ENCODE peak calls at places on chromosomes 4 and X, in six cellular contexts. One of them, this sample, is unnamed.

GRCh38 chrX:84735025-84735424 is 232.8 kb upstream of the HDX start:
- DNase-seq in stimulated activated CD4-positive, alpha-beta T cell treated with anti-CD3 and anti-CD28 coated beads, Interleukin-12 subunit alpha, Interleukin-12 subunit beta, amount 100 ng/mL, for 4 hours: no peak
- DNase-seq in Ammon's horn: no peak
- DNase-seq in OCI-LY7: no peak
- DNase-seq in anterior cingulate cortex: no peak
- DNase-seq in EL: peak; percentile 0
- DNase-seq in this sample: no peak

GRCh38 chr4:48687313-48687712 is 92.8 kb downstream of the FRYL start:
- DNase-seq in stimulated activated CD4-positive, alpha-beta T cell treated with anti-CD3 and anti-CD28 coated beads, Interleukin-12 subunit alpha, Interleukin-12 subunit beta, amount 100 ng/mL, for 4 hours: no peak
- DNase-seq in Ammon's horn: no peak
- DNase-seq in OCI-LY7: no peak
- DNase-seq in anterior cingulate cortex: no peak
- DNase-seq in EL: no peak
- DNase-seq in this sample: no peak

GRCh38 chr4:101366331-101366730 is 19.0 kb upstream of the PPP3CA start:
- DNase-seq in stimulated activated CD4-positive, alpha-beta T cell treated with anti-CD3 and anti-CD28 coated beads, Interleukin-12 subunit alpha, Interleukin-12 subunit beta, amount 100 ng/mL, for 4 hours: no peak
- DNase-seq in Ammon's horn: no peak
- DNase-seq in OCI-LY7: no peak
- DNase-seq in anterior cingulate cortex: no peak
- DNase-seq in EL: peak; percentile 20
- DNase-seq in this sample: no peak

GRCh38 chrX:78321809-78322208 is 5.6 kb downstream of the CYSLTR1 start:
- DNase-seq in stimulated activated CD4-positive, alpha-beta T cell treated with anti-CD3 and anti-CD28 coated beads, Interleukin-12 subunit alpha, Interleukin-12 subunit beta, amount 100 ng/mL, for 4 hours: peak; percentile 4
- DNase-seq in Ammon's horn: peak; percentile 43
- DNase-seq in OCI-LY7: peak; percentile 75
- DNase-seq in anterior cingulate cortex: no peak
- DNase-seq in EL: no peak
- DNase-seq in this sample: no peak

GRCh38 chrX:6758234-6758633 is 223.3 kb upstream of the VCX3A start:
- DNase-seq in stimulated activated CD4-positive, alpha-beta T cell treated with anti-CD3 and anti-CD28 coated beads, Interleukin-12 subunit alpha, Interleukin-12 subunit beta, amount 100 ng/mL, for 4 hours: no peak
- DNase-seq in Ammon's horn: no peak
- DNase-seq in OCI-LY7: no peak
- DNase-seq in anterior cingulate cortex: no peak
- DNase-seq in EL: no peak
- DNase-seq in this sample: no peak

GRCh38 chrX:630922-631496 is 418 bp downstream of the SHOX start:
- DNase-seq in stimulated activated CD4-positive, alpha-beta T cell treated with anti-CD3 and anti-CD28 coated beads, Interleukin-12 subunit alpha, Interleukin-12 subunit beta, amount 100 ng/mL, for 4 hours: no peak
- DNase-seq in Ammon's horn: no peak
- DNase-seq in OCI-LY7: no peak
- DNase-seq in anterior cingulate cortex: no peak
- DNase-seq in EL: no peak
- DNase-seq in this sample: no peak

GRCh38 chr4:16083217-16084191 is at the start of gene PROM1:
- DNase-seq in stimulated activated CD4-positive, alpha-beta T cell treated with anti-CD3 and anti-CD28 coated beads, Interleukin-12 subunit alpha, Interleukin-12 subunit beta, amount 100 ng/mL, for 4 hours: peak; percentile 2
- DNase-seq in Ammon's horn: no peak
- DNase-seq in OCI-LY7: no peak
- DNase-seq in anterior cingulate cortex: no peak
- DNase-seq in EL: no peak
- DNase-seq in this sample: no peak

GRCh38 chrX:13506574-13506973 is 62.8 kb upstream of the EGFL6 start:
- DNase-seq in stimulated activated CD4-positive, alpha-beta T cell treated with anti-CD3 and anti-CD28 coated beads, Interleukin-12 subunit alpha, Interleukin-12 subunit beta, amount 100 ng/mL, for 4 hours: peak; percentile 48
- DNase-seq in Ammon's horn: peak; percentile 15
- DNase-seq in OCI-LY7: peak; percentile 51
- DNase-seq in anterior cingulate cortex: peak; percentile 0
- DNase-seq in EL: peak; percentile 29
- DNase-seq in this sample: peak; percentile 30

GRCh38 chr4:81594495-81595169 is 122.9 kb upstream of the RASGEF1B start:
- DNase-seq in stimulated activated CD4-positive, alpha-beta T cell treated with anti-CD3 and anti-CD28 coated beads, Interleukin-12 subunit alpha, Interleukin-12 subunit beta, amount 100 ng/mL, for 4 hours: no peak
- DNase-seq in Ammon's horn: no peak
- DNase-seq in OCI-LY7: no peak
- DNase-seq in anterior cingulate cortex: no peak
- DNase-seq in EL: no peak
- DNase-seq in this sample: no peak

GRCh38 chrX:18872621-18873020 is 111.3 kb downstream of the PHKA2 start:
- DNase-seq in stimulated activated CD4-positive, alpha-beta T cell treated with anti-CD3 and anti-CD28 coated beads, Interleukin-12 subunit alpha, Interleukin-12 subunit beta, amount 100 ng/mL, for 4 hours: no peak
- DNase-seq in Ammon's horn: no peak
- DNase-seq in OCI-LY7: no peak
- DNase-seq in anterior cingulate cortex: no peak
- DNase-seq in EL: no peak
- DNase-seq in this sample: no peak

GRCh38 chr4:1045595-1046201 is 34.3 kb downstream of the FGFRL1 start:
- DNase-seq in stimulated activated CD4-positive, alpha-beta T cell treated with anti-CD3 and anti-CD28 coated beads, Interleukin-12 subunit alpha, Interleukin-12 subunit beta, amount 100 ng/mL, for 4 hours: no peak
- DNase-seq in Ammon's horn: no peak
- DNase-seq in OCI-LY7: no peak
- DNase-seq in anterior cingulate cortex: no peak
- DNase-seq in EL: no peak
- DNase-seq in this sample: no peak

GRCh38 chrX:80550722-80551121 is 130.5 kb downstream of the TENT5D start:
- DNase-seq in stimulated activated CD4-positive, alpha-beta T cell treated with anti-CD3 and anti-CD28 coated beads, Interleukin-12 subunit alpha, Interleukin-12 subunit beta, amount 100 ng/mL, for 4 hours: no peak
- DNase-seq in Ammon's horn: no peak
- DNase-seq in OCI-LY7: peak; percentile 0
- DNase-seq in anterior cingulate cortex: no peak
- DNase-seq in EL: peak; percentile 0
- DNase-seq in this sample: peak; percentile 0

GRCh38 chrX:43753637-43754036 is 97.5 kb downstream of the MAOA start:
- DNase-seq in stimulated activated CD4-positive, alpha-beta T cell treated with anti-CD3 and anti-CD28 coated beads, Interleukin-12 subunit alpha, Interleukin-12 subunit beta, amount 100 ng/mL, for 4 hours: no peak
- DNase-seq in Ammon's horn: no peak
- DNase-seq in OCI-LY7: no peak
- DNase-seq in anterior cingulate cortex: no peak
- DNase-seq in EL: no peak
- DNase-seq in this sample: no peak